ENCODE peak calls at places on chromosome 13, in five cellular contexts. T, D, N, P and A are unnamed samples.

GRCh38 chr13:69595181-69595580 is 512.4 kb upstream of the ATXN8OS start:
- DNase-seq in T (no peak), D (no peak), N (no peak), P (no peak), A (no peak)

GRCh38 chr13:40389081-40389641 is 277.3 kb downstream of the FOXO1 start:
- DNase-seq in T (no peak), D (no peak), N (no peak), P (peak), A (no peak)

GRCh38 chr13:45055902-45056648 is 64.2 kb upstream of the GTF2F2 start:
- DNase-seq in T (no peak), D (peak), N (peak), P (no peak), A (no peak)

GRCh38 chr13:98557934-98558630 is 18.8 kb downstream of the STK24 start:
- DNase-seq in T (no peak), D (peak), N (no peak), P (no peak), A (peak)

GRCh38 chr13:44516771-44517170 is 59.4 kb downstream of the TSC22D1 start:
- DNase-seq in T (no peak), D (no peak), N (no peak), P (no peak), A (no peak)

GRCh38 chr13:52615817-52616216 is 26.4 kb upstream of the HNRNPA1L2 start:
- DNase-seq in T (no peak), D (no peak), N (no peak), P (peak), A (no peak)

GRCh38 chr13:81395368-81395767 is 1054.4 kb upstream of the SPRY2 start:
- DNase-seq in T (peak), D (no peak), N (no peak), P (no peak), A (no peak)

GRCh38 chr13:96984061-96984508 is 10.2 kb downstream of the OXGR1 start:
- DNase-seq in T (peak), D (no peak), N (no peak), P (peak), A (no peak)

GRCh38 chr13:106129993-106130392 is 405.5 kb downstream of the EFNB2 start:
- DNase-seq in T (no peak), D (no peak), N (no peak), P (no peak), A (no peak)

GRCh38 chr13:98509271-98510155 is 67.4 kb downstream of the STK24 start:
- DNase-seq in T (no peak), D (peak), N (peak), P (no peak), A (peak)

GRCh38 chr13:90428522-90429210 is 918.8 kb upstream of the MIR17HG start:
- DNase-seq in T (no peak), D (no peak), N (no peak), P (no peak), A (no peak)

GRCh38 chr13:28459911-28460310 is 35.0 kb downstream of the FLT1 start:
- DNase-seq in T (no peak), D (no peak), N (no peak), P (no peak), A (no peak)

GRCh38 chr13:76971215-76971614 is 20.7 kb upstream of the CLN5 start:
- DNase-seq in T (no peak), D (no peak), N (no peak), P (no peak), A (no peak)

GRCh38 chr13:58587183-58587582 is 955.6 kb downstream of the PCDH17 start:
- DNase-seq in T (no peak), D (no peak), N (no peak), P (peak), A (no peak)

GRCh38 chr13:98869408-98870090 is 108.3 kb downstream of the DOCK9 start:
- DNase-seq in T (peak), D (no peak), N (no peak), P (no peak), A (no peak)

DNA sequence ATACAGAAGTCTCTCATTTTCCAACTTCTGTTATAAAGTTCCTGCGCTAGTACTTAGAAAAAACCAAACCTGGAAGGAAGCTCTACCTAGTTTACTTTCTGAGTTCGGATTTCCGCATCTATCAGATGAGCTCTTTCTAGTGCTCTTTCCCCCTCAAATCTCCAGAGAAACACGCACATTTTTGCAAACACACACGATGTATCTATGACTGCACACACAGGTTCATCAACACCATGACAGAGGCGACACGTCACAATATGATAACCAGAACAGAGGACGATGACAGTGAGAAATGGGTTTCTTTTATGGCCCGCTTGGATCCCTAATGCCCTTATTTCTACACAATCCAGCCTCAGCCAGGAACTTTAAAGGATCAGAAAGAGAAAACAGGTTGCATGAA is 612 bp upstream of the LRRC63 start:
- DNase-seq in T (no peak), D (no peak), N (no peak), P (peak), A (no peak)
- H3K4me3 ChIP-seq in T (peak), D (peak), N (peak), P (peak), A (peak)

GRCh38 chr13:23599083-23599925 is 29.1 kb downstream of the TNFRSF19 start:
- DNase-seq in T (no peak), D (no peak), N (no peak), P (no peak), A (no peak)
- TF ChIP-seq CTCF in T (peak), D (no peak), N (no peak), P (no peak), A (no peak)

GRCh38 chr13:67071918-67072598 is 158.1 kb downstream of the PCDH9 start:
- DNase-seq in T (no peak), D (no peak), N (no peak), P (no peak), A (no peak)
- H3K4me3 ChIP-seq in T (no peak), D (no peak), N (no peak), P (no peak), A (no peak)

DNA sequence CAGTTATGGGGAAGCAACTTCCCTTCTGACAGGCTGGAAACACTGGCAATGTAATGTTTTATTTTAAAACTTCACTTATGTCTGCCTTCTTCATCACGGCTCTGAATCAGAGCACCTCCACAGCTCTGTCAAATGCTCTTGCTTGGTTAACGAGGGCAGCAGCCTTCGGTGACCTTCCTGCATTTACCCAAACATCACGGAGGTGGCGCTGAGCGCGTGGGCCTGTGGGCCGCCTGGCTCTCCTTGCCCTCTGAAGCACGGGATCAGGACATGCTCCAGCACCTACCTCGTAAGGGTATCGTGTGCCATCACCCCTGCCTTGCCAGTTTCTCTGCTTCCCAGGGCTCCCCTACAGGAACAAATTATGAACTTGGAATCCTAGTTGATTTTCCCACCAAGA is 310.0 kb downstream of the TEX29 start:
- DNase-seq in T (no peak), D (no peak), N (no peak), P (no peak), A (no peak)
- TF ChIP-seq CTCF in T (no peak), D (no peak), N (no peak), P (no peak), A (no peak)

GRCh38 chr13:49279885-49280284 is 32.2 kb downstream of the CDADC1 start:
- DNase-seq in T (no peak), D (no peak), N (no peak), P (no peak), A (no peak)
- H3K4me3 ChIP-seq in T (no peak), D (no peak), N (no peak), P (no peak), A (no peak)

GRCh38 chr13:73740681-73741080 is 393.5 kb downstream of the KLF12 start:
- DNase-seq in T (no peak), D (no peak), N (peak), P (no peak), A (no peak)
- TF ChIP-seq CTCF in T (no peak), D (no peak), N (no peak), P (no peak), A (no peak)